ENCODE peak calls at places on chromosomes 3 and 15, in nine cellular contexts. E is IMR-90, B is AG04449, A is PC-3, R is AG09309, G is kidney, T is AG04450, C is PC-9, Q is right atrium auricular region. O is an unnamed sample.

GRCh38 chr15:38253448-38253847 is 812 bp downstream of the SPRED1 start:
- DNase-seq in E (peak), B (no peak), A (peak), R (peak), G (no peak), T (no peak), C (peak), Q (no peak), O (peak)

GRCh38 chr3:142498397-142499180 is 50.8 kb upstream of the XRN1 start:
- DNase-seq in E (peak), B (no peak), A (no peak), R (no peak), G (no peak), T (no peak), C (no peak), Q (no peak), O (peak)

GRCh38 chr3:16884084-16884747 is 539 bp upstream of the PLCL2 start:
- DNase-seq in E (peak), B (no peak), A (peak), R (no peak), G (peak), T (no peak), C (peak), Q (no peak), O (peak)

GRCh38 chr3:123314409-123315270 is 112.9 kb downstream of the SEC22A start:
- DNase-seq in E (no peak), B (no peak), A (no peak), R (no peak), G (peak), T (no peak), C (no peak), Q (no peak), O (no peak)

GRCh38 chr3:24086597-24087369 is 141.7 kb downstream of the NR1D2 start:
- DNase-seq in E (no peak), B (no peak), A (no peak), R (no peak), G (no peak), T (no peak), C (no peak), Q (no peak), O (peak)

GRCh38 chr15:69576035-69576526 is 123.5 kb downstream of the RPLP1 start:
- DNase-seq in E (no peak), B (no peak), A (peak), R (no peak), G (peak), T (no peak), C (peak), Q (no peak), O (no peak)

GRCh38 chr15:34721802-34722795 is 32.7 kb downstream of the GJD2 start:
- DNase-seq in E (peak), B (no peak), A (no peak), R (peak), G (peak), T (peak), C (peak), Q (peak), O (peak)

GRCh38 chr3:43523454-43524053 is 98.3 kb downstream of the ANO10 start:
- DNase-seq in E (peak), B (no peak), A (no peak), R (no peak), G (no peak), T (no peak), C (no peak), Q (no peak), O (no peak)

GRCh38 chr3:184506579-184506978 is 55.0 kb upstream of the EPHB3 start:
- DNase-seq in E (peak), B (no peak), A (peak), R (peak), G (no peak), T (no peak), C (no peak), Q (no peak), O (no peak)

GRCh38 chr3:133472242-133472641 is 72.4 kb downstream of the BFSP2 start:
- DNase-seq in E (no peak), B (no peak), A (no peak), R (no peak), G (no peak), T (no peak), C (no peak), Q (no peak), O (no peak)

GRCh38 chr3:165796701-165797100 is 40.5 kb downstream of the BCHE start:
- DNase-seq in E (no peak), B (no peak), A (no peak), R (no peak), G (no peak), T (no peak), C (no peak), Q (no peak), O (no peak)

GRCh38 chr3:150890831-150891230 is 14.4 kb downstream of the MINDY4B start:
- DNase-seq in E (no peak), B (no peak), A (no peak), R (no peak), G (no peak), T (no peak), C (no peak), Q (no peak), O (no peak)

GRCh38 chr3:190432216-190432615 is 17.5 kb downstream of the TMEM207 start:
- DNase-seq in E (peak), B (no peak), A (peak), R (no peak), G (no peak), T (no peak), C (no peak), Q (no peak), O (no peak)

GRCh38 chr15:63824570-63824969 is 9.2 kb downstream of the HERC1 start:
- DNase-seq in E (no peak), B (no peak), A (no peak), R (no peak), G (no peak), T (no peak), C (no peak), Q (no peak), O (no peak)

GRCh38 chr3:155252535-155252934 is 40.9 kb downstream of the STRIT1 start:
- DNase-seq in E (peak), B (no peak), A (peak), R (no peak), G (no peak), T (no peak), C (no peak), Q (no peak), O (peak)

GRCh38 chr3:85161544-85161943 is 202.8 kb downstream of the CADM2 start:
- DNase-seq in E (no peak), B (no peak), A (peak), R (no peak), G (no peak), T (no peak), C (peak), Q (no peak), O (no peak)

GRCh38 chr3:19950316-19950715 is 3.4 kb downstream of the RAB5A start:
- DNase-seq in E (no peak), B (no peak), A (no peak), R (no peak), G (no peak), T (no peak), C (no peak), Q (no peak), O (no peak)

GRCh38 chr15:78457101-78457500 is 19.1 kb downstream of the IREB2 start:
- DNase-seq in E (peak), B (peak), A (peak), R (peak), G (no peak), T (peak), C (no peak), Q (no peak), O (peak)

GRCh38 chr3:18389108-18389733 is 35.9 kb downstream of the SATB1 start:
- DNase-seq in E (peak), B (no peak), A (peak), R (no peak), G (no peak), T (no peak), C (peak), Q (no peak), O (peak)

GRCh38 chr3:128001576-128001975 is 50.7 kb upstream of the SEC61A1 start:
- DNase-seq in E (no peak), B (no peak), A (no peak), R (no peak), G (no peak), T (no peak), C (peak), Q (no peak), O (no peak)

DNA sequence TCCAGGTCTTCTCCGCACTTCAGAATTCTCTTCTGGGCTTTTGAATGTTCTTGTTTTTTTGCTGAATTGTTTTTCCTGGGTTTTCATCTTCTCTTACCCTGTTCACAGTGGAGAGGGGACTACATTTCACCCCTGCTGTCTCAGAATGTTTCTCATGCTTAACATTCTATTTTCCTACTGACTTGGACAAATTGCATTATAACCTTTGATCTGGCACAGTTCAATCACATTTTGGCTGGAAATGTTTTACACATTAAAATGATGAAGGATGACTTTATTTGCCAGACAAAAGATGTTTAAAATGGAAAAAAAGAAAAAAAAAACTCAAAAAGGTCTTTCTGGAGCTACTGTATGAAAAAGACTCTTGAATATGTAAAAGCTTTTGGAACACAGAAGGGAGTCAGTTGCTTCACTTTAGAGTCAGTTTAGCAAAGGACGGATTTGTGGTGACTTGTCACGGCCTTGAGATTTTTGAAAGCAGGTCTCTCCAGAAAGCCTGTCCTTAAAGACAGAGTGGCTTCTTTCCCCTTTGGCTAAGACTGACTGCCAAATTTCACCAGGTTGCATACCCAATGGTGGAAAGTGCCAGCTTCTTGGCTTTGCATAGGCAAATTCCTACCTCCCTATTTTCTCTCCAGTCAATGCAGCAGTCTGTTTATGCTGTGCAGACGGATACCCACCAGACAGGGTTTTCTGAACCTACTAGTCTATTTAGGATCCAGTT is 401.0 kb upstream of the TBL1XR1 start:
- DNase-seq in E (no peak), B (no peak), A (no peak), R (no peak), G (no peak), T (no peak), C (no peak), Q (no peak), O (peak)
- H3K4me3 ChIP-seq in E (no peak), B (no peak), A (no peak), R (no peak), G (no peak), T (no peak), C (no peak), Q (no peak), O (no peak)

DNA sequence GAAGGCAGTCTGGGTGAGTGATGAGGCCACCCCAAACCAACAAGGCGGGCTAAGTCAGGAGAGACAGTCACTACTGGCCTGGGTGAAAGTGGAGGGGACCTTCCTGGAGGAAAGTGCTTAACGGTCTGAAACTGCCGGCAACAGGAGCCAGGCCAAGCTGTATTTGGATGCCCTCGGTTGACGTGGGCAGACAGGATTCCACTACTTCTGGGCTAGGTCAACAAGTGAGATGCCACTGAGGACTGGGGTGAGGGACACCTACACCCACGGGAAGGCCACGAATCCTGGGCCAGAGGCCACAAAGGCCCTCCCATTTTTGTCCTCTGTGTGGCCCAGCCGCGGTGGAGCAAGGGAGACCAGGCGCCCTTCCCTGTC is 12.3 kb downstream of the SPTBN5 start:
- DNase-seq in E (no peak), B (no peak), A (no peak), R (no peak), G (no peak), T (no peak), C (no peak), Q (no peak), O (no peak)
- TF ChIP-seq CTCF in E (no peak), B (no peak), A (no peak), R (no peak), G (no peak), T (no peak), C (no peak), Q (no peak), O (no peak)

DNA sequence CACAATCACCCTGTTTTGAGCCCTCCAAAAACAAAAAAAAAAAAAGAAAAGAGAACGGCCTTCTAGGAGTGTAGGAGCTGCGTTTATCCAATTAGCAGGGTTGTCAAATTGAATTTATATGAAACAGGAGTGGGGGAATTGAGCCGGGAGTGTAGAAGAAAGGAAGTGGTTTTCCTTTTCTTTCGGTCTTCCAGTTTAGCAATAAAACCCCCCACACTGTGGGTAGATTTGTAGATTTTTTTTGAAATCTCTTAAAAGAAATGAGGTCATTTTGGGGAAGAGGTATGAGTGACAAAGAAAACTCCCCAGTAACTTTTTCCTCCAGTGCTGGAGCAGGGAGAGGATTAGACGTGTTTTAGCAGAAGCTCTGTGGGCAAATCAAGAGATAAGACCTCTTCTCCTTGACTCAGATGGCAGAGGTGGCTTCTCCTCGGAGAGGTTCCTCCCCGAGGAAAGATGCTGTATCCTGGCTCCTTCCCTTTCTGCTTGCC is 30.8 kb downstream of the BOC start:
- DNase-seq in E (peak), B (no peak), A (no peak), R (peak), G (no peak), T (no peak), C (no peak), Q (no peak), O (peak)
- H3K4me3 ChIP-seq in E (no peak), B (peak), A (no peak), R (no peak), G (no peak), T (no peak), C (no peak), Q (no peak), O (no peak)

GRCh38 chr15:62021991-62022600 is 38.2 kb downstream of the VPS13C start:
- DNase-seq in E (no peak), B (no peak), A (peak), R (no peak), G (no peak), T (no peak), C (no peak), Q (no peak), O (no peak)
- TF ChIP-seq CTCF in E (no peak), B (peak), A (peak), R (peak), G (no peak), T (peak), C (peak), Q (peak), O (peak)